ENCODE peak calls at places on chromosomes 7 and 10, in ten cellular contexts. One of them, this sample, is unnamed.

GRCh38 chr7:3162286-3162685 is 118.6 kb upstream of the CARD11 start:
- DNase-seq in sigmoid colon: no peak
- DNase-seq in transverse colon: no peak
- DNase-seq in HCT116: no peak
- DNase-seq in H1: no peak
- DNase-seq in HepG2: no peak
- DNase-seq in upper lobe of left lung: no peak
- DNase-seq in breast epithelium: no peak
- DNase-seq in prostate gland: no peak
- DNase-seq in stomach: no peak
- DNase-seq in this sample: no peak

GRCh38 chr10:115939101-115939815 is 333.7 kb downstream of the GFRA1 start:
- DNase-seq in H1: no peak
- DNase-seq in transverse colon: no peak
- DNase-seq in breast epithelium: no peak
- DNase-seq in prostate gland: no peak
- DNase-seq in HCT116: no peak
- DNase-seq in stomach: no peak
- DNase-seq in upper lobe of left lung: no peak
- DNase-seq in HepG2: no peak
- DNase-seq in sigmoid colon: no peak
- DNase-seq in this sample: no peak

GRCh38 chr7:124762611-124763143 is 2.9 kb downstream of the GPR37 start:
- DNase-seq in HCT116: no peak
- DNase-seq in HepG2: peak
- DNase-seq in stomach: peak
- DNase-seq in prostate gland: no peak
- DNase-seq in H1: no peak
- DNase-seq in transverse colon: peak
- DNase-seq in upper lobe of left lung: no peak
- DNase-seq in sigmoid colon: no peak
- DNase-seq in breast epithelium: no peak
- DNase-seq in this sample: no peak

GRCh38 chr7:114843102-114843501 is 78.8 kb upstream of the MDFIC start:
- DNase-seq in stomach: no peak
- DNase-seq in prostate gland: no peak
- DNase-seq in upper lobe of left lung: no peak
- DNase-seq in H1: no peak
- DNase-seq in transverse colon: no peak
- DNase-seq in HepG2: no peak
- DNase-seq in HCT116: no peak
- DNase-seq in sigmoid colon: no peak
- DNase-seq in breast epithelium: no peak
- DNase-seq in this sample: no peak

GRCh38 chr10:51300617-51301350 is 226.5 kb downstream of the PRKG1 start:
- DNase-seq in upper lobe of left lung: no peak
- DNase-seq in transverse colon: no peak
- DNase-seq in sigmoid colon: no peak
- DNase-seq in H1: no peak
- DNase-seq in HCT116: no peak
- DNase-seq in prostate gland: no peak
- DNase-seq in stomach: no peak
- DNase-seq in breast epithelium: no peak
- DNase-seq in HepG2: no peak
- DNase-seq in this sample: no peak

GRCh38 chr10:27542812-27543211 is 38.7 kb downstream of the RAB18 start:
- DNase-seq in H1: no peak
- DNase-seq in HepG2: no peak
- DNase-seq in transverse colon: no peak
- DNase-seq in stomach: no peak
- DNase-seq in HCT116: no peak
- DNase-seq in upper lobe of left lung: no peak
- DNase-seq in sigmoid colon: no peak
- DNase-seq in breast epithelium: no peak
- DNase-seq in prostate gland: no peak
- DNase-seq in this sample: no peak

GRCh38 chr7:75650062-75650461 is 88.7 kb downstream of the HIP1 start:
- DNase-seq in breast epithelium: no peak
- DNase-seq in sigmoid colon: no peak
- DNase-seq in HepG2: no peak
- DNase-seq in H1: no peak
- DNase-seq in transverse colon: no peak
- DNase-seq in stomach: no peak
- DNase-seq in HCT116: no peak
- DNase-seq in prostate gland: no peak
- DNase-seq in upper lobe of left lung: peak
- DNase-seq in this sample: no peak

GRCh38 chr10:132193907-132194552 is 7.3 kb downstream of the DPYSL4 start:
- DNase-seq in prostate gland: no peak
- DNase-seq in sigmoid colon: no peak
- DNase-seq in HepG2: peak
- DNase-seq in stomach: no peak
- DNase-seq in H1: no peak
- DNase-seq in breast epithelium: no peak
- DNase-seq in transverse colon: no peak
- DNase-seq in HCT116: no peak
- DNase-seq in upper lobe of left lung: no peak
- DNase-seq in this sample: no peak

GRCh38 chr7:44066111-44066460 is 719 bp upstream of the PGAM2 start:
- DNase-seq in HepG2: no peak
- DNase-seq in H1: no peak
- DNase-seq in breast epithelium: no peak
- DNase-seq in sigmoid colon: no peak
- DNase-seq in upper lobe of left lung: no peak
- DNase-seq in prostate gland: no peak
- DNase-seq in stomach: no peak
- DNase-seq in HCT116: no peak
- DNase-seq in transverse colon: no peak
- DNase-seq in this sample: no peak

GRCh38 chr7:44063894-44064651 is 1.3 kb downstream of the PGAM2 start:
- DNase-seq in sigmoid colon: peak
- DNase-seq in upper lobe of left lung: peak
- DNase-seq in HepG2: no peak
- DNase-seq in breast epithelium: no peak
- DNase-seq in H1: no peak
- DNase-seq in transverse colon: peak
- DNase-seq in stomach: no peak
- DNase-seq in prostate gland: no peak
- DNase-seq in HCT116: no peak
- DNase-seq in this sample: no peak

GRCh38 chr7:44064791-44065430 is 456 bp downstream of the PGAM2 start:
- DNase-seq in upper lobe of left lung: no peak
- DNase-seq in stomach: no peak
- DNase-seq in transverse colon: peak
- DNase-seq in sigmoid colon: peak
- DNase-seq in HCT116: no peak
- DNase-seq in HepG2: no peak
- DNase-seq in H1: no peak
- DNase-seq in breast epithelium: no peak
- DNase-seq in prostate gland: no peak
- DNase-seq in this sample: no peak

GRCh38 chr7:44066494-44067063 is 1.2 kb upstream of the PGAM2 start:
- DNase-seq in HepG2: no peak
- DNase-seq in sigmoid colon: peak
- DNase-seq in transverse colon: peak
- DNase-seq in stomach: no peak
- DNase-seq in prostate gland: no peak
- DNase-seq in upper lobe of left lung: peak
- DNase-seq in breast epithelium: no peak
- DNase-seq in H1: no peak
- DNase-seq in HCT116: no peak
- DNase-seq in this sample: no peak

GRCh38 chr7:44065431-44066110 is at the start of gene PGAM2:
- DNase-seq in transverse colon: peak
- DNase-seq in upper lobe of left lung: peak
- DNase-seq in prostate gland: no peak
- DNase-seq in stomach: no peak
- DNase-seq in HepG2: no peak
- DNase-seq in breast epithelium: no peak
- DNase-seq in sigmoid colon: peak
- DNase-seq in HCT116: no peak
- DNase-seq in H1: no peak
- DNase-seq in this sample: no peak
- TF ChIP-seq POLR2A in transverse colon: peak
- TF ChIP-seq POLR2A in upper lobe of left lung: no peak
- TF ChIP-seq POLR2A in prostate gland: no peak
- TF ChIP-seq POLR2A in stomach: no peak
- TF ChIP-seq POLR2A in HepG2: no peak
- TF ChIP-seq POLR2A in breast epithelium: no peak
- TF ChIP-seq POLR2A in sigmoid colon: no peak
- TF ChIP-seq POLR2A in HCT116: no peak
- TF ChIP-seq POLR2A in H1: no peak
- TF ChIP-seq POLR2A in this sample: no peak

GRCh38 chr7:650339-651031 is 76.0 kb upstream of the DNAAF5 start:
- DNase-seq in HCT116: no peak
- DNase-seq in HepG2: no peak
- DNase-seq in stomach: no peak
- DNase-seq in prostate gland: no peak
- DNase-seq in transverse colon: no peak
- DNase-seq in upper lobe of left lung: no peak
- DNase-seq in breast epithelium: no peak
- DNase-seq in sigmoid colon: no peak
- DNase-seq in H1: no peak
- DNase-seq in this sample: no peak
- TF ChIP-seq POLR2AphosphoS5 in HCT116: no peak
- TF ChIP-seq POLR2AphosphoS5 in HepG2: no peak
- TF ChIP-seq POLR2AphosphoS5 in stomach: no peak
- TF ChIP-seq POLR2AphosphoS5 in prostate gland: no peak
- TF ChIP-seq POLR2AphosphoS5 in transverse colon: no peak
- TF ChIP-seq POLR2AphosphoS5 in upper lobe of left lung: no peak
- TF ChIP-seq POLR2AphosphoS5 in breast epithelium: no peak
- TF ChIP-seq POLR2AphosphoS5 in sigmoid colon: no peak
- TF ChIP-seq POLR2AphosphoS5 in H1: no peak
- TF ChIP-seq POLR2AphosphoS5 in this sample: no peak

GRCh38 chr10:32982293-32982709 is 24.3 kb upstream of the ITGB1 start:
- DNase-seq in stomach: no peak
- DNase-seq in sigmoid colon: no peak
- DNase-seq in breast epithelium: no peak
- DNase-seq in H1: no peak
- DNase-seq in prostate gland: no peak
- DNase-seq in transverse colon: no peak
- DNase-seq in HepG2: no peak
- DNase-seq in HCT116: no peak
- DNase-seq in upper lobe of left lung: no peak
- DNase-seq in this sample: no peak

GRCh38 chr10:32980242-32980557 is 22.2 kb upstream of the ITGB1 start:
- DNase-seq in sigmoid colon: no peak
- DNase-seq in upper lobe of left lung: no peak
- DNase-seq in HepG2: no peak
- DNase-seq in prostate gland: no peak
- DNase-seq in HCT116: no peak
- DNase-seq in breast epithelium: no peak
- DNase-seq in transverse colon: no peak
- DNase-seq in stomach: no peak
- DNase-seq in H1: no peak
- DNase-seq in this sample: no peak

GRCh38 chr10:32979041-32979440 is 21.0 kb upstream of the ITGB1 start:
- DNase-seq in prostate gland: no peak
- DNase-seq in breast epithelium: no peak
- DNase-seq in HCT116: no peak
- DNase-seq in stomach: no peak
- DNase-seq in sigmoid colon: no peak
- DNase-seq in HepG2: no peak
- DNase-seq in transverse colon: no peak
- DNase-seq in upper lobe of left lung: no peak
- DNase-seq in H1: no peak
- DNase-seq in this sample: no peak

GRCh38 chr10:32981760-32982159 is 23.7 kb upstream of the ITGB1 start:
- DNase-seq in prostate gland: no peak
- DNase-seq in upper lobe of left lung: no peak
- DNase-seq in HCT116: no peak
- DNase-seq in H1: no peak
- DNase-seq in transverse colon: peak
- DNase-seq in breast epithelium: no peak
- DNase-seq in stomach: peak
- DNase-seq in sigmoid colon: no peak
- DNase-seq in HepG2: no peak
- DNase-seq in this sample: no peak

DNA sequence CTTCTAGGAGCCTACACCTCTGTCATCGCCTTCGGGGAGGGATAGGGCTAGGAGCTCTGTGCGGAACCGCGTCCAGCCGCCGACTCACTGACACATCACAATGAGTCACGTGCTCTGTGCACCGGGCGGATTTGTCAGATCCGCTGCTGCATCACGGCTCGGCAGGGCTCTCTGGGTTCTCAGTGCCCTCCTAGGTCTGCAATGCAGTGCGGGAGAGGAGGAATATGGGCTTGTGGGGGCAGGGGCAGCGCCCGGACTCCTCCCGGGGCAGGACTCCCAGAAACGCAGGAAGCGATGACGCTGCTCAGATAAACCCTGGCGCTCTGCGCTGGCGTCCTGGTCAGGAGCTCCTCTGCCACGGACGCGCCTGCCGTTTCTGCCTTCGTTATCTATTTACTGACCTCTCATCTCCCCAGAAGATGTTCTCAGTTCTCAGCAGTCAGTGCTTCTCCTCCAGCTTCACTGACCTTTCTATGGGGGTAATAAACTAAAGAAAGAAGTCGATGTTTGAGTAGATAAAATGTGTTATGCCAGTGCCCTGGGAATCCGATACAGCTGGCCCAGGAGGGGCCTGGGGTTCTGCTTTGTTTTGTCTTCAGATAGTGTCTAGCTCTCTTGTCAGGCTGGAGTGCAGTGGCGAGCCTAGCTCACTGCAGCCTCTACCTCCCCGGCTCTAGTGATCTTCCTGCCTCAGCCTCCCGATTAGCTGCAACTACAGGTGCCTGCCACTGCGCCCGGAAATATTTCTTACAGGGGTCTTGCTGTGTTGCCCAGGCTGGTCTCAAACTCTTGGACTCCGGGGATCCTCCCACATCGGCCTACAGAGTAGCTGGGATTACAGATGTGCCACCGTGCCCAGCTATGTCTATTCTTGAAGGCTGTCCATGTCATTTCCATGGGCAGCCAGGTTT is 22.8 kb upstream of the ITGB1 start:
- DNase-seq in prostate gland: peak
- DNase-seq in transverse colon: peak
- DNase-seq in breast epithelium: peak
- DNase-seq in sigmoid colon: peak
- DNase-seq in stomach: peak
- DNase-seq in upper lobe of left lung: peak
- DNase-seq in HCT116: peak
- DNase-seq in H1: peak
- DNase-seq in HepG2: peak
- DNase-seq in this sample: peak
- TF ChIP-seq POLR2A in prostate gland: peak
- TF ChIP-seq POLR2A in transverse colon: peak
- TF ChIP-seq POLR2A in breast epithelium: no peak
- TF ChIP-seq POLR2A in sigmoid colon: peak
- TF ChIP-seq POLR2A in stomach: no peak
- TF ChIP-seq POLR2A in upper lobe of left lung: peak
- TF ChIP-seq POLR2A in HCT116: no peak
- TF ChIP-seq POLR2A in H1: no peak
- TF ChIP-seq POLR2A in HepG2: peak
- TF ChIP-seq POLR2A in this sample: no peak

DNA sequence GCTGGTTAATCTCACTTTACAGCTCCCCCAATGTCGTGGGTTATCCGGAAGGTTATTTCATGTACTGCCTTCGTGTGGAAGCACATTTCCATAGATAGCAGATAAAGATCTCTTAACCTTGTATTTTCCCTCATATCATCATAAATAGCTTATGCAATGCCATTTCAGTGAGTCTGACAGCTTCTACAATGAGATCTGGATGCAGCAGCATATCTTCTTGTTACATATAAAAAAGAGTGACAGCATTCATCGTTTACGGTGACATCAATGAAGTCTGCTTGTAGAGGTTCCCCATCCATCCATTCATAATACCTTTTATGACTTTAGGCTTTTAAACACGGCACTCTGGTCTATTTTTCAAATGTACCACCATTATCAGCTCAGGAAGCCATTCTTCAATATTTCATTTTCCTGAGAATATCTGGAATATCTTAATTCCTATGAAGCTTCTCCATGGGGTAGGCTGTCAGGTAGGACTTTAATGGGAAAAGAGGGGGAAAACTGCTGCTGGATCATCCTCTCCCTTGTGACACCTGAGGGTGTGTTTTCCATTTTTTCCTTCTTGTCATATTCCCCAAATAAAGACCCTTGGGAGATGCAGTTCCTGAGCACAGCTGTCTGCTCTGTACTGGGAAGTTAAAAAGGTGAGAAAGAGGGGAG is 51.9 kb upstream of the CTBP2 start:
- DNase-seq in HepG2: no peak
- DNase-seq in breast epithelium: no peak
- DNase-seq in sigmoid colon: no peak
- DNase-seq in prostate gland: no peak
- DNase-seq in transverse colon: no peak
- DNase-seq in H1: no peak
- DNase-seq in HCT116: no peak
- DNase-seq in upper lobe of left lung: no peak
- DNase-seq in stomach: no peak
- DNase-seq in this sample: no peak
- TF ChIP-seq POLR2AphosphoS5 in HepG2: no peak
- TF ChIP-seq POLR2AphosphoS5 in breast epithelium: no peak
- TF ChIP-seq POLR2AphosphoS5 in sigmoid colon: no peak
- TF ChIP-seq POLR2AphosphoS5 in prostate gland: no peak
- TF ChIP-seq POLR2AphosphoS5 in transverse colon: no peak
- TF ChIP-seq POLR2AphosphoS5 in H1: no peak
- TF ChIP-seq POLR2AphosphoS5 in HCT116: no peak
- TF ChIP-seq POLR2AphosphoS5 in upper lobe of left lung: no peak
- TF ChIP-seq POLR2AphosphoS5 in stomach: no peak
- TF ChIP-seq POLR2AphosphoS5 in this sample: no peak

This sample was measured in GM12891.